ENCODE peak calls at places on chromosomes 6 and 20, in six cellular contexts. I, T, O, Y, V and C are unnamed samples.

GRCh38 chr6:11144393-11144829 is 32.9 kb upstream of the ERVFRD-1 start:
- DNase-seq in O (peak), V (peak), I (peak), T (peak), Y (peak), C (peak)

GRCh38 chr20:32234135-32234808 is 26.6 kb downstream of the POFUT1 start:
- DNase-seq in Y (no peak), O (no peak), T (no peak), I (no peak), V (no peak), C (no peak)

GRCh38 chr6:147278891-147279290 is 74.7 kb downstream of the STXBP5 start:
- DNase-seq in I (no peak), Y (no peak), V (no peak), O (no peak), T (no peak), C (no peak)

GRCh38 chr20:10511166-10511506 is 76.0 kb downstream of the SLX4IP start:
- DNase-seq in T (no peak), I (no peak), Y (no peak), O (no peak), V (no peak), C (no peak)

GRCh38 chr20:4341804-4342560 is 326.6 kb upstream of the RNF24 start:
- DNase-seq in T (no peak), V (peak), Y (no peak), O (no peak), I (no peak), C (peak)

GRCh38 chr20:25000268-25000801 is 7.8 kb upstream of the APMAP start:
- DNase-seq in V (peak), Y (peak), I (peak), O (peak), T (no peak), C (peak)

GRCh38 chr6:129345890-129346289 is 364.1 kb downstream of the ARHGAP18 start:
- DNase-seq in Y (no peak), O (no peak), V (peak), I (no peak), T (no peak), C (peak)

GRCh38 chr6:43714311-43715055 is 26.9 kb upstream of the MRPS18A start:
- DNase-seq in T (peak), O (no peak), I (peak), Y (peak), V (no peak), C (no peak)

GRCh38 chr6:150118642-150119041 is 24.2 kb upstream of the PPP1R14C start:
- DNase-seq in V (peak), O (no peak), Y (no peak), T (no peak), I (no peak), C (no peak)

GRCh38 chr6:106870069-106870468 is 104.5 kb downstream of the CD24 start:
- DNase-seq in V (peak), I (no peak), O (no peak), T (no peak), Y (no peak), C (peak)

DNA sequence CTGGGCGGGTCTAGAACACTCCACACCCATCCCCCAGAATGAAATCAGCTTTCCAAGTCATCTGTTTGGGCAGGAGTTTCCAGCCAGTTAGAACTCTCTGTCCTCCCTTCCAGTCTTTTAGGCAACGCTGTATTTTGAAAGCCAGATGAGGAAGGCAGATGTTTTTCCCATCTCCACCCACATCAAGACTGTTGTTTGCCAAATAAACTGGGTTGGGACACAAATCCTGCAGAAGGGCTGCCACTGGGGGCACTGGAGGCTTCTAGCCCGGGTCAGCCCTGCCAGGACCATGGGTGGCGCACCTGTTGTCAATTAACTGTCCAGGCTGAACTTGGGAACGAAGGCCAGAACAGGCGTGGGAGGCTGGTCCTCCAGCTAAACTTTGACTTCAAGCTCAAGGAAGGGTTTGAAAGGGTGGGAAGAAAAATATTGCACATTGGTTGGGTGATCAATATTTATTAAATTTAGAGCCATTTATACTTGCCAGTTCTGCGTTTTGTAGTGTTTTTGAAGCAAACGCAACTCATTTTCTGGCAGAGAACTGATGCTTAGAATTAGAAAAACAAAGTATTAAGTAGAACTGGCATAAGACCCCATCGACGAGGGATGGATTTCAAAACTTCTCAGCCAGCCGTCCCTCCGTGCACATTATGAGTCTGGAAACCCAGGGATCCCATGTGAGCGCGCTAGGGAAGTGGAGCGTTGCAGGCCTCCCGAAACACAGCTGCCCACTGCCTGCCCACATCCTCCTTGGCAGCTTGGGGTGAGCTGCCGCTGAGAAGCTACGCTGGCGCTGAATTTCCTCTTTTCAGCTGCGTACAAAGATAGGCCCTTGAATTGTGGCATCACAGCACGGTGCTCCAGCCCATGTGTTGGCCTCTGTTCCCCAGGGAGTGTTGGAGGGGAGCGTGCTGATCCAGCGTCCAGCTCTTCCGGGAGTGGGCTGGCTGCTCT is 297.4 kb downstream of the QKI start:
- DNase-seq in O (peak), V (no peak), Y (peak), T (peak), I (no peak), C (no peak)
- TF ChIP-seq CTCF in O (peak), V (no peak), Y (peak), T (peak), I (no peak), C (peak)

GRCh38 chr20:54295686-54296085 is 87.8 kb downstream of the PFDN4 start:
- DNase-seq in V (no peak), O (no peak), Y (no peak), T (no peak), I (no peak), C (no peak)
- TF ChIP-seq CTCF in V (no peak), O (no peak), Y (no peak), T (no peak), I (no peak), C (no peak)

GRCh38 chr20:45985573-45985972 is 13.6 kb upstream of the ZNF335 start:
- DNase-seq in I (peak), T (no peak), O (no peak), Y (no peak), V (no peak), C (no peak)
- TF ChIP-seq CTCF in I (no peak), T (no peak), O (no peak), Y (no peak), V (peak), C (no peak)

DNA sequence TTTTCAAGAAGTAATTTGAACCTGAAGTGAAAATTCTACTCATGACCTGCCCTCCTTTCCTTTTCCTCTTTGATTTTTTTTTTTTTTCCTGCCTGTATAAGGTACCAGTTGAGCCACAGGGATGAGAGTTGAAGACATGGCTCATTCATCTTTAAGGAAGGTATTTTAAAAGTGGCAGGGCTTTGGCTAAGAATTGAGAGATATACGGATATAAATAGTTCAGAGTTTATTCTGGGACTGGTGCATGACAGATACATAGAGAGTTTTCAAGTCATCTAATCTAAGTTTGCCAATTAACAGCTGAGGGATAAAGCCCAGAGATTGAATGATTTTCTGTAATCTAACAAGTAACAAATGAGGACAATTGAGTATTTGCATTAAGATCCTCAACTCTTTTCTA is 69.8 kb downstream of the BTBD3 start:
- DNase-seq in T (no peak), I (no peak), V (no peak), Y (no peak), O (no peak), C (no peak)
- TF ChIP-seq CTCF in T (no peak), I (no peak), V (no peak), Y (no peak), O (no peak), C (no peak)

GRCh38 chr6:17093692-17094091 is 8.2 kb upstream of the STMND1 start:
- DNase-seq in O (no peak), V (peak), T (peak), I (no peak), Y (no peak), C (no peak)
- TF ChIP-seq CTCF in O (no peak), V (peak), T (peak), I (no peak), Y (no peak), C (peak)

GRCh38 chr6:52417675-52418111 is 2.4 kb upstream of the EFHC1 start:
- DNase-seq in I (no peak), T (no peak), O (no peak), Y (no peak), V (peak), C (peak)
- TF ChIP-seq CTCF in I (no peak), T (no peak), O (no peak), Y (no peak), V (no peak), C (no peak)

DNA sequence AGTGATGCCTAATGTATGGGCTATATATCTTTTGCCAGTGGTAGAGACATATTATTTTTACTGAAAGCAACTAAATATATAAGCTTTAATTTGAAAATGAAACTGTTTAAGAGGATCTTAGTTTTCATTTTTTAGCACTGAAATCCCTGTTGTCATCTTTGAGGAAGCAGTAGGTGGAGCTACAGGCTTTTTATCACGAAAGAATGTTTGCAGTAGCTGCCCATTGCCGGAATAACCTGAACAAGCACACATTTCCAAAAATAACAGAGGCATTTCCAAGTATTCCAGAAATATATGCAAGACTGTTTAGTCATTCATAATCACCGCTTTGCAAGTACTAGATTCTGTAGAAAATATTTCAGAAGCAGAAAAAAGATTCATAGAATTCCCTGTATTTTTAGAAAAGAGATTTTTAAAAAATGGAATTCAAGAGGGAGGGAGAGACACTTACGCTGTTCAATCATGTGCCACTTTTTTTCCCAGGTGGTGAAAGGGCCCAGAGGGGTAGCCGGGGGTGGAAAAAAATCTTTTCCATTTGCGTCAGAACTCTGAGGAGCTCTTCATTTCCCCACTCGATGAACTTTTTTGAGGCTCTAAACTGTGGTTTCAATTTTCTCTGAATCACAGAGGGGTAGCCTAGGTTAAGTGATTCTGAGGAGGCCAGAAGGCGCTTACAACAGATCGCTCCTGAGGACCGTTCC is 142.5 kb upstream of the FERMT1 start:
- DNase-seq in T (peak), O (no peak), I (no peak), V (peak), Y (no peak), C (peak)
- TF ChIP-seq CTCF in T (no peak), O (peak), I (peak), V (peak), Y (peak), C (no peak)

GRCh38 chr20:36726168-36726567 is 19.7 kb downstream of the NDRG3 start:
- DNase-seq in Y (no peak), T (no peak), O (no peak), V (no peak), I (no peak), C (no peak)

GRCh38 chr20:36732456-36732855 is 13.4 kb downstream of the NDRG3 start:
- DNase-seq in Y (no peak), T (no peak), I (no peak), V (no peak), O (no peak), C (no peak)

DNA sequence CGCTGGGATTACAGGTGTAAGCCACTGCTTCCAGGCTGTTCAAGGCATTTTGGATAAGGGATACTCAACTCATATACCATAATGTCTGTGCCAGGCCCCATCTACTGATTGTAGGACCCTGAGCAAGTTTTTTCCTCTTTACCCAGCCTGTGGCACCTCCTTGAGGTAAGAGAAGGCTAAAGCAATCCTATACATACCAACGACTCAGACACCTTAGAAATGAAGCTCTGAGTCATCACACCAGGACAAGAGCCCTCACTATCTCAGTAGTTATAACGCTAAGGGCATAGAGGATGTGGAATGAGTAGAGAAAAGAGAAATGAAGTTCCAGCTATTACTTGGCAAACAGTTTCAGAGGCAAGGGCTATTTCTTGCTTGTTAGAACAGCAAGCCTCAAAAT is 16.9 kb downstream of the NDRG3 start:
- DNase-seq in Y (no peak), T (peak), I (no peak), V (peak), O (no peak), C (peak)
- TF ChIP-seq CTCF in Y (no peak), T (peak), I (no peak), V (peak), O (no peak), C (peak)